ENCODE peak calls at places on chromosomes 4 and X, in six cellular contexts. Z, T, X, W, L and K are unnamed samples.

GRCh38 chr4:1011022-1011694 is at the start of gene FGFRL1:
- DNase-seq in T (peak), W (peak), X (peak), Z (peak), L (no peak), K (peak)

GRCh38 chr4:164379694-164380093 is 374.2 kb upstream of the SMIM31 start:
- DNase-seq in T (no peak), X (no peak), W (no peak), Z (no peak), L (no peak), K (no peak)

GRCh38 chrX:106726485-106727437 is at the start of gene RNF128:
- DNase-seq in Z (peak), W (peak), T (peak), L (no peak), X (no peak), K (no peak)

GRCh38 chr4:3148926-3149325 is 74.4 kb downstream of the HTT start:
- DNase-seq in Z (no peak), T (no peak), X (no peak), L (no peak), W (no peak), K (no peak)

GRCh38 chr4:73434311-73434710 is 1.7 kb upstream of the AFP start:
- DNase-seq in L (no peak), X (no peak), T (peak), W (no peak), Z (no peak), K (no peak)

GRCh38 chr4:89904524-89904923 is 9.9 kb downstream of the MMRN1 start:
- DNase-seq in L (no peak), Z (no peak), W (no peak), X (no peak), T (no peak), K (no peak)

GRCh38 chr4:31984872-31985271 is 1264.7 kb downstream of the PCDH7 start:
- DNase-seq in W (no peak), L (no peak), Z (no peak), X (no peak), T (peak), K (no peak)

GRCh38 chr4:129213692-129214091 is 117.7 kb downstream of the C4orf33 start:
- DNase-seq in X (no peak), Z (no peak), W (no peak), L (no peak), T (no peak), K (no peak)

DNA sequence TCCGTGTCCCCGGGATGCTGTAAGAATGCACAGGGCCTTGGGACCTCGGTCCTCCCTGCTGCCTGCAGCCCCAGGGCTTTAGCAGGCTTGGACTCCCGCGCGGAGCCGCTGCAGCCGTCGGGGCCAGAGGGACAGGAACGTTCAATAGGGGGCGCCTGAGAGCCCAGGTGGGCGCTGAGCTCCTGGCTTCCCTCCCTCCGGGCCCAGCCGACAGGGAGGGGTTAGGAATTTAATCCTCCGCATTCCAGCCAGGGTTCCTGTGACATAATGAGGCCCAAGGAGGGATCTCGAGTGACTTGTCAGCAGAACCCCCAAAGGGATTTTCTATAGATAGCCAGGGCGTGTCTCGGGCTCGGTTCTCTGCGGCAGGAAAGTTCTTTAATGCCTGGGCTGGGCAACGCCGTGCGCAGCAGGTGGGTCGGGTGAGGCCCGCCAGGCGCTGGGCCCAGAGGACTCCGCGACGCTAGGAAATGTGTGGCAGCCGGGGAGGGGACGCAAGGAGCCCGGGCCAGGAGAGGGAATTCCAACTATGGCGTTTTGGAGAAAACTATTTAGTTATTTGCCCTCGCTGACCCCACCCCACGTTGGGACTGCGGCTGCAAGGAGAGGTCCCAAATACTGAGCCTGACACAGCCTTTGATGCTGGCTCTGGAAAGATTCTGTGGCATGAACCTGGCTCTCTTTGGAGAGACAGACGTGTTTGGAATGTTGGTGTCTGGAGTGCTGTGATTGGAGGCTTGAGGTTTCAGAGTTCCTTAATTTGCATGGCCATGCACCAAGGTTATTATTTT is 285.2 kb upstream of the GATB start:
- DNase-seq in Z (peak), W (peak), L (no peak), T (peak), X (no peak), K (peak)
- TF ChIP-seq CTCF in Z (peak), W (no peak), L (peak), T (peak), X (peak), K (peak)

DNA sequence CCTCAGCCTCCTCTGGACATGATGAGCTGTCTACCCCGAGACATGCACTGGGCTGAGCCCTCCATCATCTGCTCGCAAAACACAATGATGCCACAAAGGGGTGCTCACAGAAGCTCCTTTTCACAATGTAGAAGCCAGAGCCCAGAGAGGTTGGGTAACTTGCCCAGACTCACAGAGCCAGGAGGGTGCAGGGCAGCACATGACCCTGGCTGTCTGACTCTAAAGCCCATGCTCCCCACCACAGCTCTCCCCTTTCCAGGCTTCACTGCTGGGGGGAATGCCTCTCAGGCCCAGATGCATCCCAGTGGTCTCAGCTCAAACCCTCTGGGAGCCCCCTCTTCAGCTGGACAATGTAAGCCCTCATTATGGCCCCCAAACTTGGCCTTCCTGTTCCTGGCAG is 98.4 kb upstream of the AFAP1 start:
- DNase-seq in W (no peak), Z (no peak), T (no peak), L (no peak), X (no peak), K (no peak)
- TF ChIP-seq CTCF in W (no peak), Z (no peak), T (no peak), L (no peak), X (no peak), K (no peak)

DNA sequence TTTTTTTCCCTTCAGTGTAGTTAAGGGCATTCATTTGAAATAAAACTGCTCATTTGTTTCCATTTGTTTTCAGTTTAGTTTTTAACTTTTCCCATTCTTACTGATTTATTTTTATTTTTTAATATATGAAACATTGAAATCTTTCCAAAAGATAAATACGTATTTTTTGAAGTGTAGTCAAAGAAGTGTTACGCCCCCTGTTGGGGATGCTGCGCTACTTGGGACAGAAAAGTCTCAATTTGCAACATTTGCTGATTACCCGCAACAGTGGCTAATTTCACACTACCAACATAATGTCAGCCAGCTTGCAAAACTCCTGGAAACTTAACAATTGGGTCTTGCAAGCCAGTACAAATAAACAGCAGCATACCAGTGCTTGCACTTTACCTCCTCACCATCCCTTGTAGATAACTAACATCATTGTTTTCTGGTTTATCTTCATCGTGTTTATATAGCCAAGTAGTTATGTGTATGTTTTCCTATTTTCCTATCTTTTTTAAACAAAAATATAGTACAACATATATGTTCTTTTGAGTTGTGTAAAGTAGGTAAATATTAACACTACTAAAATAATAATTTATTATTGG is 158.6 kb downstream of the STPG2 start:
- DNase-seq in W (no peak), Z (no peak), X (no peak), T (peak), L (no peak), K (no peak)
- TF ChIP-seq CTCF in W (no peak), Z (no peak), X (no peak), T (peak), L (no peak), K (no peak)

GRCh38 chr4:63717384-63717783 is 691.9 kb downstream of the TECRL start:
- DNase-seq in L (no peak), T (peak), Z (no peak), W (no peak), X (no peak), K (no peak)
- TF ChIP-seq CTCF in L (no peak), T (peak), Z (no peak), W (no peak), X (no peak), K (no peak)

GRCh38 chr4:6586715-6587325 is 11.8 kb downstream of the MAN2B2 start:
- DNase-seq in Z (no peak), W (no peak), X (no peak), L (no peak), T (no peak), K (no peak)
- TF ChIP-seq CTCF in Z (no peak), W (no peak), X (no peak), L (no peak), T (no peak), K (no peak)

DNA sequence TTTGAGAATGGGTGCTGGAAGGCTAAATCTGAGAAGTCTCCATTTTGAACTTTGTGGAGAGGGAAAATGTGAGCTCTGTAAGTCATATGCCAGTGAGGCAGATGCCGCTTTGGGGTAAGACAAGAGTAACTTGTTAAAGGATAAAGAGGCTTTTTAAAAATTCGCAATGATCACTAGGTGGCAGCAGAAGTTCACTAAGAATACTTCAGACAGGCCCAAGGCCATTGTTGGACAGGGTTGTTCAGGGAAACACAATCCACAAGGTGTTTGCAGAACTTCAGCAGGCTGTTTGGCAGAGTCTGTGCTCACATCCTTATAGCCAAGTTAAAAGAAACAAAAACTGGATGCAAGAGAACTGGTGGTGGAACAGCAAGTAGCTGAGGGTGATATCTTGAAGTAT is 13.7 kb upstream of the PIGA start:
- DNase-seq in X (no peak), Z (no peak), W (peak), T (peak), L (peak), K (no peak)
- TF ChIP-seq CTCF in X (peak), Z (peak), W (no peak), T (peak), L (peak), K (peak)

GRCh38 chr4:154490589-154491340 is 834 bp downstream of the DCHS2 start:
- DNase-seq in Z (peak), W (no peak), L (no peak), X (no peak), T (no peak), K (no peak)
- TF ChIP-seq CTCF in Z (no peak), W (no peak), L (no peak), X (no peak), T (no peak), K (no peak)

GRCh38 chr4:98780926-98781325 is 122.5 kb upstream of the TSPAN5 start:
- DNase-seq in W (no peak), L (no peak), X (no peak), Z (no peak), T (no peak), K (no peak)

GRCh38 chr4:98781641-98782348 is 123.4 kb upstream of the TSPAN5 start:
- DNase-seq in L (no peak), T (no peak), Z (no peak), X (no peak), W (no peak), K (no peak)

GRCh38 chr4:98784947-98785693 is 126.7 kb upstream of the TSPAN5 start:
- DNase-seq in X (no peak), L (no peak), T (no peak), Z (no peak), W (no peak), K (no peak)

GRCh38 chr4:98786866-98787265 is 128.5 kb upstream of the TSPAN5 start:
- DNase-seq in L (no peak), W (no peak), T (no peak), X (no peak), Z (no peak), K (no peak)
- TF ChIP-seq CTCF in L (peak), W (no peak), T (peak), X (no peak), Z (no peak), K (no peak)

DNA sequence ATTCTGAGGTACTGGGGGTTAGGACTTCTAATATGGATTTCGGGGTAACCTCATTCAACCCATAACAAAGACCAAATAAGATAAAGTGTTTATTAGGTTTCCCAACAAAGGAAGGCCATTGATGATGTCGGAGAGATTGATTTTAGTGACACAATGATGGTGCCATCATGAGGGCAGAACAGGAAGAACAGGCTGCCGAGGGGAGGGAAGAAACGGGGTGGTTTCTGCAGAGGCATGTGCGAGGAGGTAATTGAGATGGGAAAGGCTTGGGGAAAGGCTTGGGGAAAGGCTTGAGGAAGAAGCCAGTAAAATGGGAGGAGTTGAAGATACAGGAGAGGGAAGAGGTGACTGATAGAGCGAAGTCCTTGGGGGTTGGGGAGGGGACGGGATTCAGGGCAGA is 6.2 kb downstream of the HPSE start:
- DNase-seq in T (no peak), W (no peak), X (no peak), Z (no peak), L (no peak), K (no peak)
- TF ChIP-seq CTCF in T (peak), W (no peak), X (no peak), Z (no peak), L (no peak), K (no peak)